ENCODE peak calls at places on chromosomes 3 and 15, in six cellular contexts. W is hepatocyte, G is PC-9, M is astrocyte, K is GM23248, N is GM23338. T is an unnamed sample.

GRCh38 chr3:98623572-98624280 is 30.3 kb upstream of the CPOX start:
- DNase-seq in G (no peak), K (no peak), M (no peak), W (no peak), N (peak; percentile 42), T (no peak)

GRCh38 chr3:49346797-49347251 is 7.0 kb upstream of the USP4 start:
- DNase-seq in G (peak; percentile 84), N (no peak), M (peak; percentile 80), K (peak; percentile 82), W (no peak), T (no peak)

GRCh38 chr3:158568784-158569183 is 2.2 kb upstream of the MLF1 start:
- DNase-seq in M (peak; percentile 18), K (no peak), W (no peak), N (no peak), G (peak; percentile 37), T (no peak)

GRCh38 chr3:11807651-11808050 is 39.0 kb downstream of the TAMM41 start:
- DNase-seq in N (no peak), G (no peak), W (peak; percentile 16), M (no peak), K (peak; percentile 80), T (no peak)

GRCh38 chr3:195129644-195130492 is 141.1 kb downstream of the XXYLT1 start:
- DNase-seq in K (no peak), G (no peak), M (peak; percentile 77), W (no peak), N (no peak), T (no peak)

GRCh38 chr3:129892486-129892856 is 1.0 kb downstream of the TMCC1 start:
- DNase-seq in G (no peak), M (no peak), W (no peak), N (no peak), K (no peak), T (no peak)

GRCh38 chr3:49134471-49135265 is 1.8 kb upstream of the LAMB2 start:
- DNase-seq in M (no peak), K (no peak), N (peak; percentile 27), W (no peak), G (no peak), T (no peak)

GRCh38 chr3:50154476-50154839 is 666 bp upstream of the SEMA3F start:
- DNase-seq in M (no peak), N (peak; percentile 51), W (no peak), G (no peak), K (no peak), T (no peak)

GRCh38 chr3:15923640-15924405 is 126.0 kb upstream of the ANKRD28 start:
- DNase-seq in G (no peak), K (peak; percentile 41), W (no peak), M (no peak), N (no peak), T (no peak)

GRCh38 chr3:112357888-112358287 is 24.9 kb downstream of the CD200 start:
- DNase-seq in W (no peak), N (no peak), G (no peak), K (no peak), M (no peak), T (no peak)

GRCh38 chr3:37143821-37144220 is 30.6 kb downstream of the LRRFIP2 start:
- DNase-seq in W (no peak), M (no peak), K (no peak), N (no peak), G (no peak), T (no peak)

GRCh38 chr3:193744822-193745684 is 152.0 kb downstream of the OPA1 start:
- DNase-seq in N (no peak), K (no peak), M (peak; percentile 3), G (no peak), W (peak; percentile 72), T (no peak)

GRCh38 chr15:58243083-58243482 is 104.9 kb downstream of the AQP9 start:
- DNase-seq in N (no peak), W (no peak), G (no peak), K (no peak), M (no peak), T (no peak)

GRCh38 chr3:47161983-47162694 is 1.8 kb downstream of the SETD2 start:
- DNase-seq in N (no peak), G (no peak), W (no peak), M (no peak), K (peak; percentile 7), T (no peak)

GRCh38 chr3:47163990-47164848 is at the start of gene SETD2:
- DNase-seq in K (peak; percentile 97), G (peak; percentile 74), M (peak; percentile 83), N (peak; percentile 93), W (peak; percentile 96), T (peak; percentile 90)

GRCh38 chr3:47159820-47160219 is 4.1 kb downstream of the SETD2 start:
- DNase-seq in N (no peak), K (no peak), M (no peak), G (no peak), W (no peak), T (no peak)

GRCh38 chr3:47162695-47163022 is 1.3 kb downstream of the SETD2 start:
- DNase-seq in M (no peak), G (no peak), K (peak; percentile 54), W (peak; percentile 8), N (no peak), T (no peak)

DNA sequence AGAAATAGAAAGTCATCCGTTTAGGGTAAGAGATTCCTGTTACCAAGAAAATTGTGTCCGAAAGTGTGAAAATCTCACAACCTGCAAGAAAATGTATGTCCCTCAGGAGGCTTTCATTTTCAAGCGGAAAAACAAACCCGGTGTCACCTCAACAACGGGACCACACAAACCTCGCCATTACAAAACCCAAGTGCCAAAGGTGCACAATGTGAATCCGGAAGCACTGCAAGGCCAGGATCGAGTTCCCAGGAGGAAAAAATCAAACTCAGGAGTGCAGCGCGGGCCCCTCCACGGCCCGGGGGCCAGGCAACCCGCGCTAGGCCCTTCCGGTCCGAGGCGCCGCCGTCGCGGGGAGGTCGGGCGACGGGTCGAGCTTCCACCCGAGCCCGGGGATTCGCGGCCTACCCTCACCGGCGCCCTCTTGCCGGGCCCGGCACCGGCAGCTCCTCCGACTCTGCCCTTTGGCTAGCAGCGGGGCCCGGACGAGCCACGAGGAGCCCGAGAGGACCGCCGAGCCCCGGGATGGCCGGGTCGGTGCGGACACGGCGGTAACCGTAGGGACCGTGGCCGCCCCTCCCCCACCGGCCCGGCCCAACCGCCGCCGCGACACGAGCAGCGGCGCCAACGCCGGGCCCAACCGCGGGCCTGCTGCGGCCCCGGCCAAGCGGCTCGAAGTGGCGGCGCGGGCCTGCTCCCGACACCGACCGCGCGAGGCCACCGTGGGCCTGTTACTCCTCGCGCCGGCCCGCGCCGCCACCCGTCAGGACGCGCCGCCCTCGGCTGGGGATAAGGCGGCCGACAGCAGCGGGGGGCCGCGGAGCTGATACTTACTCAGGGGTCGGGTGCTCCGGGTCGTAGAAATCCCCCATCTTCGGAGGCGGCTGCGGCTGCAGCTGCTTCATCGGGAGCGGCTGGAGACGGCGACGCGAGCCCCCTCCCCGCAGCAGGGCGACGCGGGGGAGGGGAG is 607 bp downstream of the SETD2 start:
- DNase-seq in M (peak; percentile 24), N (peak; percentile 58), K (peak; percentile 71), W (peak; percentile 75), G (no peak), T (peak; percentile 50)
- H3K4me1 ChIP-seq in M (peaks cover 11% of the 10 kb centered on the region), N (peaks cover 49% of the 10 kb centered on the region), K (peaks cover 42% of the 10 kb centered on the region), W (peaks cover 34% of the 10 kb centered on the region), G (peaks cover 28% of the 10 kb centered on the region), T (peaks cover 46% of the 10 kb centered on the region)

DNA sequence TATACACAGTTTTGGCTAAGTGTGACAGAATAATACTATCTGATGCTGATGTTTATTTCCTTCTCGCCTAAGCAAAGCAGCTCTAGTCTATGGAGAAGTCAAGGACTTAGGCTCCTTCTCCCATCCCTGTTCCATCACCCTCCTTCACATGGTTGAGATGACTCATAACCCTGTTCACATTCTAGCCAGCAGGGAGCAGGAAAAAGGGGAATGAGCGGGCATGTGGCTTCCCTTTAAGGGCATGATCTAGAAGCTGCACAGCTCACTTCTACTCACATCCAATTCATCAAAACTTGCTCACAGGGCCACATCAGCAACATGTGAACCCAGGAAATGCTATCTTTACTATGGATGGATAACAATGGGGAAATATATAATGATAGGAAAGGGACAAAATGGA is 40.9 kb downstream of the CBLB start:
- DNase-seq in G (no peak), W (peak; percentile 55), K (peak; percentile 90), M (peak; percentile 89), N (peak; percentile 54), T (no peak)
- H3K27ac ChIP-seq in G (no peak overlapping the region), W (no peak overlapping the region), K (peak overlapping the region; percentile 59), M (peak overlapping the region; percentile 33), N (no peak overlapping the region), T (no peak overlapping the region)

DNA sequence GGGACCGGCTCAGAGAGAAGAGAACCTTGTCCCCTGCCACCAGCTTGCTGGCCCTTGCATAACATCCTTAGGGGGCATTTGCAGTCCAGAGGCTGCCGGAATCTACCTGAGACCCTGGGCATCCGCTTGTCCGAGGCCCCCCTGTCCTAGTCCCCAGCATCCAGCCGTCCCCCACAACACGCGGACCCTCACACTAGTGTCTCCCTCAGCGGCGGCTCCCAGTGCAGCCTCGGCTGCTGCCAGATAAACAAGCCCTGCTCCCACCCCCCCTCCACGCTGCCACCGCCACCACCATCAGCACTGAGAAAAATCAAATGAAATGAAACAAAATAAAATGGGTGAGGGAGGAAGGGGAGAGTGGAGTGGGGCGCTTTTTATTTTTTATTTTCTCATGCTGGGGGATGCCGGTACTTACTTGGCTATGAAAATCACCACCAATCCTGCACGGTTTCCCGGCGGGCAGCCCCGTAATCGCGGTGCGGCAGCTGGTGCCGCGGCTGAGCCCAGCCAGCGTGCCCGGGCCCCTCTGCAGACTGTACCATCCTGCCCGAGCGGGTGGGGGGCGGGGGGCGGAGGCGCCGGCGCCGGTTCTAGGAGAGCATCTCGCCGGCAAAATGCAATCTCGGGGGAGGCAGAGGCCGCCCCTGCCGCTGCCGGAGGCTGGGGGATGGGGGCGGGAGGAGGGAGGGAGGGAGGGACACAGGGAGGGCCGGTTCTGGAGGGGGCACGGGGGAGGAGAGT is at the start of gene ATP2B2:
- DNase-seq in W (peak; percentile 32), K (peak; percentile 13), M (no peak), N (peak; percentile 77), G (no peak), T (peak; percentile 39)
- TF ChIP-seq EZH2 in W (peak; percentile 40), K (peak; percentile 72), M (peak; percentile 41), N (no peak), G (peak; percentile 91), T (no peak)

GRCh38 chr3:5133239-5133638 is 11.1 kb downstream of the ARL8B start:
- DNase-seq in K (no peak), W (no peak), G (no peak), M (no peak), N (no peak), T (no peak)

GRCh38 chr3:5136619-5137429 is 14.7 kb downstream of the ARL8B start:
- DNase-seq in M (peak; percentile 35), W (peak; percentile 15), G (no peak), K (peak; percentile 46), N (peak; percentile 64), T (peak; percentile 63)

GRCh38 chr3:5133689-5134088 is 11.6 kb downstream of the ARL8B start:
- DNase-seq in W (no peak), K (no peak), G (no peak), M (no peak), N (no peak), T (no peak)

GRCh38 chr3:5138214-5138981 is 16.3 kb downstream of the ARL8B start:
- DNase-seq in W (peak; percentile 13), G (no peak), K (peak; percentile 61), M (peak; percentile 32), N (no peak), T (no peak)

GRCh38 chr3:5136211-5136610 is 14.1 kb downstream of the ARL8B start:
- DNase-seq in K (no peak), N (no peak), M (no peak), G (no peak), W (no peak), T (no peak)
- H3K4me1 ChIP-seq in K (peaks cover 36% of the 10 kb centered on the region), N (peaks cover 32% of the 10 kb centered on the region), M (peaks cover 12% of the 10 kb centered on the region), G (no peaks in the 10 kb centered on the region), W (peaks cover 17% of the 10 kb centered on the region), T (peaks cover 40% of the 10 kb centered on the region)